ENCODE peak calls at places on chromosomes 11 and 22, in seven cellular contexts. P is left ventricle myocardium superior, U is H54, M is AML-193, G is neural progenitor cell, A is adipocyte, Q is HS-27A. Y is an unnamed sample.

GRCh38 chr11:31422703-31423102 is 53.0 kb downstream of the DNAJC24 start:
- DNase-seq in A (no peak), P (no peak), U (no peak), G (peak), Q (no peak), M (no peak), Y (no peak)

GRCh38 chr11:55457641-55458040 is 89.9 kb downstream of the OR4A15 start:
- DNase-seq in M (no peak), P (no peak), U (no peak), G (no peak), A (no peak), Q (no peak), Y (peak)

GRCh38 chr11:73152861-73153483 is 10.9 kb upstream of the FCHSD2 start:
- DNase-seq in G (peak), U (no peak), Q (no peak), A (no peak), P (no peak), M (no peak), Y (no peak)

GRCh38 chr11:65616575-65617001 is 1.0 kb downstream of the PCNX3 start:
- DNase-seq in Q (no peak), A (no peak), M (no peak), U (no peak), P (no peak), G (no peak), Y (no peak)

GRCh38 chr22:38986629-38987028 is 4.5 kb downstream of the APOBEC3B start:
- DNase-seq in Q (no peak), P (no peak), M (no peak), A (no peak), U (no peak), G (no peak), Y (no peak)

GRCh38 chr22:50733521-50734342 is 4.3 kb upstream of the ACR start:
- DNase-seq in U (no peak), P (peak), G (peak), M (no peak), A (peak), Q (no peak), Y (no peak)

GRCh38 chr11:17012712-17013547 is 1.3 kb downstream of the PLEKHA7 start:
- DNase-seq in M (no peak), G (peak), P (peak), Q (no peak), A (peak), U (peak), Y (no peak)

GRCh38 chr11:3959015-3959917 is 103.8 kb downstream of the STIM1 start:
- DNase-seq in M (no peak), A (peak), Q (peak), G (peak), P (no peak), U (peak), Y (no peak)

GRCh38 chr22:31730344-31730711 is 19.6 kb downstream of the PRR14L start:
- DNase-seq in M (no peak), G (peak), Q (no peak), A (no peak), P (no peak), U (no peak), Y (no peak)

GRCh38 chr11:3849297-3849874 is 6.1 kb upstream of the STIM1 start:
- DNase-seq in Q (no peak), G (peak), U (peak), M (peak), A (peak), P (no peak), Y (peak)

GRCh38 chr11:28105869-28106268 is 2.1 kb downstream of the KIF18A start:
- DNase-seq in U (no peak), Q (no peak), P (no peak), G (no peak), M (no peak), A (no peak), Y (peak)

GRCh38 chr11:82195251-82195650 is 538.4 kb downstream of the FAM181B start:
- DNase-seq in A (no peak), P (no peak), Q (no peak), M (no peak), U (no peak), G (no peak), Y (no peak)

GRCh38 chr11:40445391-40445790 is 1014.1 kb downstream of the LRRC4C start:
- DNase-seq in Q (no peak), M (no peak), G (peak), U (no peak), A (no peak), P (no peak), Y (no peak)

GRCh38 chr11:134385774-134386565 is 26.1 kb downstream of the B3GAT1 start:
- DNase-seq in Q (no peak), M (no peak), P (peak), A (no peak), U (no peak), G (no peak), Y (no peak)

GRCh38 chr11:5815534-5815933 is 6.8 kb downstream of the OR52N2 start:
- DNase-seq in M (peak), P (no peak), G (no peak), A (no peak), Q (no peak), U (no peak), Y (no peak)

GRCh38 chr11:1653541-1654387 is 24.2 kb downstream of the KRTAP5-5 start:
- DNase-seq in G (no peak), M (no peak), Q (no peak), A (no peak), P (no peak), U (no peak), Y (no peak)

GRCh38 chr11:128579790-128580504 is 7.4 kb downstream of the ETS1 start:
- DNase-seq in M (peak), A (no peak), Q (no peak), P (no peak), U (no peak), G (no peak), Y (no peak)

GRCh38 chr22:42214625-42215415 is 55.6 kb downstream of the TCF20 start:
- DNase-seq in G (peak), P (peak), U (no peak), A (no peak), Q (no peak), M (no peak), Y (no peak)

GRCh38 chr22:25153961-25154685 is 45.5 kb upstream of the CRYBB3 start:
- DNase-seq in U (peak), M (no peak), P (peak), G (peak), A (peak), Q (no peak), Y (no peak)

GRCh38 chr11:55773138-55773537 is at the start of gene OR5D13:
- DNase-seq in Q (no peak), A (no peak), G (no peak), U (no peak), M (no peak), P (no peak), Y (no peak)

Y was measured in SJSA1.